ENCODE peak calls at places on chromosomes 16 and 17, in four cellular contexts. One of them, this sample, is unnamed.

GRCh38 chr16:70737377-70738082 is 51.7 kb upstream of the MTSS2 start:
- DNase-seq in neural crest cell: no peak
- DNase-seq in AG04450: peak; percentile 97
- DNase-seq in iPS-NIHi11: no peak
- DNase-seq in this sample: no peak

GRCh38 chr16:57759131-57759530 is 23.6 kb downstream of the KATNB1 start:
- DNase-seq in neural crest cell: no peak
- DNase-seq in AG04450: no peak
- DNase-seq in iPS-NIHi11: no peak
- DNase-seq in this sample: no peak

GRCh38 chr17:6429266-6429665 is 5.7 kb downstream of the AIPL1 start:
- DNase-seq in neural crest cell: no peak
- DNase-seq in AG04450: no peak
- DNase-seq in iPS-NIHi11: no peak
- DNase-seq in this sample: no peak

GRCh38 chr16:12061336-12062055 is 85.0 kb downstream of the SNX29 start:
- DNase-seq in neural crest cell: no peak
- DNase-seq in AG04450: no peak
- DNase-seq in iPS-NIHi11: no peak
- DNase-seq in this sample: no peak

GRCh38 chr16:87216148-87216823 is 100.9 kb downstream of the C16orf95 start:
- DNase-seq in neural crest cell: no peak
- DNase-seq in AG04450: no peak
- DNase-seq in iPS-NIHi11: no peak
- DNase-seq in this sample: no peak

GRCh38 chr17:77227461-77228223 is 86.9 kb downstream of the SEC14L1 start:
- DNase-seq in neural crest cell: no peak
- DNase-seq in AG04450: no peak
- DNase-seq in iPS-NIHi11: no peak
- DNase-seq in this sample: no peak

GRCh38 chr17:55567240-55568216 is 56.3 kb upstream of the SMIM36 start:
- DNase-seq in neural crest cell: no peak
- DNase-seq in AG04450: no peak
- DNase-seq in iPS-NIHi11: no peak
- DNase-seq in this sample: no peak

GRCh38 chr16:69057400-69058378 is 47.8 kb upstream of the HAS3 start:
- DNase-seq in neural crest cell: no peak
- DNase-seq in AG04450: no peak
- DNase-seq in iPS-NIHi11: no peak
- DNase-seq in this sample: no peak

GRCh38 chr17:30236807-30237206 is 1.3 kb upstream of the SLC6A4 start:
- DNase-seq in neural crest cell: peak; percentile 64
- DNase-seq in AG04450: no peak
- DNase-seq in iPS-NIHi11: peak; percentile 75
- DNase-seq in this sample: no peak

GRCh38 chr16:14013571-14014283 is 57.4 kb upstream of the MRTFB start:
- DNase-seq in neural crest cell: no peak
- DNase-seq in AG04450: peak; percentile 86
- DNase-seq in iPS-NIHi11: peak; percentile 38
- DNase-seq in this sample: peak; percentile 79

GRCh38 chr17:69047368-69048263 is 13.1 kb downstream of the ABCA9 start:
- DNase-seq in neural crest cell: no peak
- DNase-seq in AG04450: peak; percentile 65
- DNase-seq in iPS-NIHi11: no peak
- DNase-seq in this sample: no peak

GRCh38 chr16:86664518-86665318 is 86.4 kb downstream of the FOXL1 start:
- DNase-seq in neural crest cell: no peak
- DNase-seq in AG04450: peak; percentile 81
- DNase-seq in iPS-NIHi11: no peak
- DNase-seq in this sample: no peak

GRCh38 chr16:87819983-87820382 is 49.3 kb downstream of the SLC7A5 start:
- DNase-seq in neural crest cell: no peak
- DNase-seq in AG04450: no peak
- DNase-seq in iPS-NIHi11: no peak
- DNase-seq in this sample: no peak

GRCh38 chr17:2949469-2950044 is 113.8 kb downstream of the OR1D5 start:
- DNase-seq in neural crest cell: no peak
- DNase-seq in AG04450: no peak
- DNase-seq in iPS-NIHi11: no peak
- DNase-seq in this sample: no peak

GRCh38 chr16:20812510-20812909 is 6.2 kb downstream of the REXO5 start:
- DNase-seq in neural crest cell: no peak
- DNase-seq in AG04450: no peak
- DNase-seq in iPS-NIHi11: no peak
- DNase-seq in this sample: no peak

GRCh38 chr16:75420987-75421819 is 12.1 kb downstream of the CFDP1 start:
- DNase-seq in neural crest cell: peak; percentile 57
- DNase-seq in AG04450: no peak
- DNase-seq in iPS-NIHi11: peak; percentile 71
- DNase-seq in this sample: peak; percentile 58

GRCh38 chr16:56294599-56294998 is 103.3 kb downstream of the GNAO1 start:
- DNase-seq in neural crest cell: no peak
- DNase-seq in AG04450: peak; percentile 45
- DNase-seq in iPS-NIHi11: no peak
- DNase-seq in this sample: no peak

GRCh38 chr17:66255112-66255511 is 25.9 kb upstream of the APOH start:
- DNase-seq in neural crest cell: peak; percentile 7
- DNase-seq in AG04450: peak; percentile 62
- DNase-seq in iPS-NIHi11: peak; percentile 55
- DNase-seq in this sample: peak; percentile 69

GRCh38 chr17:27471321-27472269 is 15.3 kb downstream of the KSR1 start:
- DNase-seq in neural crest cell: no peak
- DNase-seq in AG04450: no peak
- DNase-seq in iPS-NIHi11: no peak
- DNase-seq in this sample: no peak

GRCh38 chr17:9878791-9879525 is 26.1 kb downstream of the RCVRN start:
- DNase-seq in neural crest cell: no peak
- DNase-seq in AG04450: no peak
- DNase-seq in iPS-NIHi11: no peak
- DNase-seq in this sample: no peak

GRCh38 chr17:38430316-38430715 is 2.1 kb downstream of the ARHGAP23 start:
- DNase-seq in neural crest cell: no peak
- DNase-seq in AG04450: no peak
- DNase-seq in iPS-NIHi11: no peak
- DNase-seq in this sample: no peak

GRCh38 chr16:4060823-4061222 is 55.4 kb downstream of the ADCY9 start:
- DNase-seq in neural crest cell: no peak
- DNase-seq in AG04450: no peak
- DNase-seq in iPS-NIHi11: no peak
- DNase-seq in this sample: no peak

GRCh38 chr17:74917430-74917829 is 5.6 kb downstream of the USH1G start:
- DNase-seq in neural crest cell: no peak
- DNase-seq in AG04450: no peak
- DNase-seq in iPS-NIHi11: no peak
- DNase-seq in this sample: no peak

GRCh38 chr17:13996758-13997157 is 72.5 kb upstream of the COX10 start:
- DNase-seq in neural crest cell: no peak
- DNase-seq in AG04450: no peak
- DNase-seq in iPS-NIHi11: no peak
- DNase-seq in this sample: no peak